ENCODE peak calls at places on chromosomes 12 and 14, in eight cellular contexts. G is NB4, V is heart left ventricle, T is A549, C is endothelial cell of umbilical vein, I is uterus, W is sigmoid colon, A is lower leg skin. K is an unnamed sample.

GRCh38 chr14:49297102-49297501 is 289.1 kb downstream of the RPS29 start:
- DNase-seq in G (no peak), V (no peak), T (no peak), C (no peak), I (no peak), W (no peak), A (no peak), K (no peak)

GRCh38 chr12:34287986-34288962 is 266.0 kb downstream of the ALG10 start:
- DNase-seq in G (no peak), V (peak; percentile 5), T (no peak), C (no peak), I (peak; percentile 6), W (peak; percentile 35), A (no peak), K (no peak)

GRCh38 chr12:106145539-106146447 is 7.0 kb upstream of the NUAK1 start:
- DNase-seq in G (no peak), V (peak; percentile 23), T (no peak), C (peak; percentile 84), I (no peak), W (no peak), A (no peak), K (no peak)

GRCh38 chr14:105165134-105165704 is 3.4 kb downstream of the JAG2 start:
- DNase-seq in G (no peak), V (no peak), T (no peak), C (no peak), I (no peak), W (no peak), A (no peak), K (no peak)

GRCh38 chr12:1811281-1811947 is 9.0 kb upstream of the LRTM2 start:
- DNase-seq in G (peak; percentile 96), V (no peak), T (no peak), C (peak; percentile 57), I (no peak), W (no peak), A (no peak), K (no peak)

GRCh38 chr12:12172106-12172511 is 94.7 kb downstream of the LRP6 start:
- DNase-seq in G (peak; percentile 61), V (no peak), T (no peak), C (peak; percentile 9), I (no peak), W (no peak), A (peak; percentile 31), K (no peak)

GRCh38 chr14:57749267-57749666 is 116.6 kb downstream of the SLC35F4 start:
- DNase-seq in G (no peak), V (no peak), T (no peak), C (no peak), I (no peak), W (no peak), A (no peak), K (no peak)

GRCh38 chr12:113135178-113136127 is at the start of gene RASAL1:
- DNase-seq in G (peak; percentile 47), V (no peak), T (peak; percentile 86), C (no peak), I (no peak), W (no peak), A (peak; percentile 42), K (no peak)

GRCh38 chr12:449203-449602 is 10.5 kb upstream of the B4GALNT3 start:
- DNase-seq in G (no peak), V (no peak), T (no peak), C (no peak), I (no peak), W (no peak), A (no peak), K (no peak)

GRCh38 chr14:103697601-103698379 is 17.5 kb downstream of the XRCC3 start:
- DNase-seq in G (no peak), V (no peak), T (no peak), C (no peak), I (no peak), W (no peak), A (no peak), K (no peak)

GRCh38 chr12:56336361-56337167 is 2.1 kb upstream of the IL23A start:
- DNase-seq in G (peak; percentile 70), V (no peak), T (no peak), C (no peak), I (no peak), W (no peak), A (no peak), K (no peak)

GRCh38 chr12:56332512-56333196 is 1.1 kb downstream of the PAN2 start:
- DNase-seq in G (no peak), V (no peak), T (no peak), C (no peak), I (no peak), W (no peak), A (no peak), K (no peak)

GRCh38 chr12:56333197-56333678 is 562 bp downstream of the PAN2 start:
- DNase-seq in G (no peak), V (no peak), T (peak; percentile 31), C (peak; percentile 7), I (no peak), W (no peak), A (no peak), K (no peak)

GRCh38 chr12:56333679-56334489 is at the start of gene PAN2:
- DNase-seq in G (peak; percentile 100), V (peak; percentile 97), T (peak; percentile 100), C (peak; percentile 97), I (peak; percentile 94), W (peak; percentile 99), A (peak; percentile 96), K (peak; percentile 86)

DNA sequence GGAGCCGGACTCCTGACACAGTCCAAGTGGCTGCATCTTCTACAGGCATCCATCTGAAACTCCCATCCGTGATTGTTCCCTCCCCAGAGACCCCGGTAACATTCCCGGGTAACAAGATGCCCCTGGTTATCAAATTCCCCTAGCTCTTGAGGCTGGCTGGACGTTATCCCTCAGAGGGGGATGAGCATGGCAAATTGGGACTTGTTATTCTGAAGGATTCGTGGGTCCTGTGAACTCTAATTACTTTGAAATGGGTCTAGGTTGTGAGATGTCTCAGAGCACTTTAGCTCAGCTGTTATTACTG is 642 bp upstream of the PAN2 start:
- DNase-seq in G (no peak), V (no peak), T (no peak), C (no peak), I (no peak), W (no peak), A (no peak), K (no peak)
- TF ChIP-seq CTCF in G (no peak), V (no peak), T (no peak), C (no peak), I (no peak), W (no peak), A (no peak), K (no peak)

DNA sequence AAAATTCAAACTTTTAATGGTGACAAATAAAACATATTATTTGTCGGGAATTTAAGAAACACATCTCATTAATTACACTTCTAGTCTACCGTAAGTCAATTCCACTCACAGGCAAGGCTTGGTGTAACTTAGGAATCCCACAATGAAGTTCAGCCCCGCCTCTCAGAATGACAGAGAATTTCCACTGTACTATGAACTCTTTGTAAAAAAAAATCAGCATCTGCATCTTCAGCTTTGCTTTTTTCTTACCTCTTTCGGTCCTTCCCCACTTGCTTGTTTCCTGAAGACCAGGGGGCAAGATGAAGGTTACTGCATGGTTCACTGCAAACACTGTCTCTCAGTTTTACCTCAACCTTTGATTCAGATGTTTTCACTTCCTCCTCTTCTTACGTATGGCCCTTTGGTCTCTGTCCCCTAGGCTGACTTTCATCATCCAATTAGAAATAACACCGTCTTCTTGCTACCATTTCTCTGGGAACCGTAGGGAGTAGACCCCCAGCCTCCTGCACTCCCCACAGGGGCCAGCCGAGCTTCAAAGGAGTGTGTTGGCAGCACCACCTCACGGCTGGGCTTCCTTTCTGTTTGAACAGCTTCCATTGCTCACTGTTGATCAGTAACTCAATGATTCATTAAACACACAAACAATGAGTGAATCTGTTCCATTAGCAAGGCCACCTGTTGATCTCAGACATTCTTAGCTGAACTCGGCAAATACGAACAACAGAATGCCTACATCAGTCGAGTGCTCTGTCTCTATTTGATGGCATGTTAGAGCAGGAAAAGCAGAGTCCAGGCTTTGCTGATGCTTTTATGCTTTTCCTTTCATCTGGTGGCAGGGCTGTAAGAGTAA is 343.0 kb downstream of the BMP4 start:
- DNase-seq in G (no peak), V (no peak), T (peak; percentile 89), C (peak; percentile 13), I (no peak), W (no peak), A (no peak), K (no peak)
- TF ChIP-seq POLR2A in G (no peak), V (no peak), T (no peak), C (no peak), I (no peak), W (no peak), A (no peak), K (no peak)

GRCh38 chr14:95149441-95149840 is 7.9 kb downstream of the DICER1 start:
- DNase-seq in G (no peak), V (no peak), T (no peak), C (no peak), I (no peak), W (no peak), A (no peak), K (no peak)
- TF ChIP-seq CTCF in G (no peak), V (no peak), T (no peak), C (no peak), I (no peak), W (no peak), A (no peak), K (no peak)

GRCh38 chr12:100572184-100572583 is 1.3 kb upstream of the GAS2L3 start:
- DNase-seq in G (no peak), V (no peak), T (no peak), C (no peak), I (no peak), W (no peak), A (no peak), K (no peak)

GRCh38 chr12:100573168-100573498 is 351 bp upstream of the GAS2L3 start:
- DNase-seq in G (no peak), V (no peak), T (no peak), C (no peak), I (no peak), W (no peak), A (no peak), K (no peak)

GRCh38 chr12:100574262-100575074 is 984 bp downstream of the GAS2L3 start:
- DNase-seq in G (no peak), V (peak; percentile 36), T (peak; percentile 7), C (no peak), I (no peak), W (no peak), A (no peak), K (no peak)

GRCh38 chr12:100576311-100577036 is 3.0 kb downstream of the GAS2L3 start:
- DNase-seq in G (peak; percentile 65), V (no peak), T (peak; percentile 28), C (peak; percentile 88), I (no peak), W (no peak), A (no peak), K (no peak)

DNA sequence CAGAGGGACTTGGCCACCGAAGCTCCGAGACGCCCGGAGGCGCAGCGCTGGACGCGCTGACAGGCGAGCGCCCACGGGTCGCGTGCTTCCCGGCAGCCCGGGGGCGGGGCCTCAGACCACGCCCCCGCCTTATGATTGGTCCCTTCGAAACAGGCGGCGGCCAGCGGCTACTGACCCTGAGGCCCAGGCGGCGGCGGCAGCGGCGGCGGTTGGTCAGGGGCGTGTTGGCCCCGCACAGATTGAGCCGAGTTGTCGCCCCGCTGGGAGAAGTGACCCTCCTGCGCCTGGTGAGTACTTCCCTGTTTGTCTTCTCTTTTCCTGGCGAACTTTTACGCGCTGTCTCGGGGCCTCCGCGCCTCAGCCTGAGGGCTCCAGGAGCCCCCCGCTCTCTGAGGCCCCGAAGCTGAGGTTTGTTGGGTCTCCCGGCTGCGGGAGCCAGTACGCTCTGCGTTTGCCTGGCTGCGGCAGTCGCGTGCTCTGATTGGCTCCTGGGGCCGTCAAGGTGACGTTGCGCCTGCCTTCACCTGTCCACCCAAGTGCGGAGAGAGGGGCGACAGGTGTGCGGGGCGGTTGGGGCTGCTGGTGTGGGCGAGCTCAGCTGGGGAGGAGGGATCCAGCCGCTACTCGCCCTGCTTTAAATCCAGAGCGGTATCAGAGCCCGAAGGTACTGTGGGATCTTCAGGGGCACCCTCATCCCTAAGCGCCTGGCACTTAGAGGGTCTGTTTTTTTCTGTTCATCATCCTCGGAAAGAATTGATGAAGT is at the start of gene GAS2L3:
- DNase-seq in G (no peak), V (peak; percentile 90), T (peak; percentile 73), C (peak; percentile 93), I (peak; percentile 82), W (peak; percentile 92), A (peak; percentile 82), K (no peak)
- TF ChIP-seq POLR2A in G (no peak), V (peak; percentile 60), T (peak; percentile 58), C (peak; percentile 40), I (peak; percentile 37), W (peak; percentile 53), A (no peak), K (no peak)

K was measured in esophagus squamous epithelium.